ENCODE peak calls at places on chromosomes 11 and 22, in ten cellular contexts. T is psoas muscle; M is stimulated activated CD8-positive, alpha-beta memory T cell treated with anti-CD3 and anti-CD28 coated beads, Interleukin-15, amount 100 ng/mL, for 24 hours; G is stimulated activated CD4-positive, alpha-beta T cell treated with anti-CD3 and anti-CD28 coated beads, TNF-alpha, amount 100 ng/mL, for 1 hour; W is EL; Y is astrocyte of the spinal cord; R is lower leg skin; F is esophagus muscularis mucosa; O is naive thymus-derived CD4-positive, alpha-beta T cell; L is tibial artery. E is an unnamed sample.
A peak's percentile ranks its signal among the peaks of the same experiment; 100 is the strongest.

GRCh38 chr11:115581871-115582639 is 77.8 kb upstream of the CADM1 start:
- DNase-seq in T (no peak), M (no peak), G (no peak), W (no peak), Y (peak; percentile 6), R (no peak), F (no peak), O (no peak), L (no peak), E (no peak)

GRCh38 chr22:44463151-44463550 is 34.9 kb downstream of the RTL6 start:
- DNase-seq in T (no peak), M (no peak), G (no peak), W (no peak), Y (no peak), R (no peak), F (peak; percentile 84), O (no peak), L (no peak), E (no peak)

GRCh38 chr11:68149417-68149816 is 28.2 kb upstream of the CHKA start:
- DNase-seq in T (no peak), M (no peak), G (no peak), W (no peak), Y (no peak), R (no peak), F (no peak), O (no peak), L (no peak), E (no peak)

GRCh38 chr11:854601-855342 is 12.1 kb downstream of the TSPAN4 start:
- DNase-seq in T (no peak), M (no peak), G (no peak), W (no peak), Y (no peak), R (no peak), F (no peak), O (no peak), L (no peak), E (no peak)

GRCh38 chr11:9815486-9816136 is 151.7 kb downstream of the SWAP70 start:
- DNase-seq in T (no peak), M (no peak), G (no peak), W (peak; percentile 86), Y (peak; percentile 81), R (peak; percentile 52), F (no peak), O (no peak), L (no peak), E (no peak)

GRCh38 chr11:10414181-10414580 is 40.9 kb upstream of the AMPD3 start:
- DNase-seq in T (no peak), M (no peak), G (no peak), W (no peak), Y (no peak), R (no peak), F (peak; percentile 72), O (no peak), L (no peak), E (no peak)

GRCh38 chr22:29225422-29226090 is 19.9 kb downstream of the EMID1 start:
- DNase-seq in T (peak; percentile 72), M (no peak), G (no peak), W (peak; percentile 25), Y (no peak), R (peak; percentile 52), F (no peak), O (no peak), L (no peak), E (peak; percentile 73)

GRCh38 chr11:64341851-64342791 is 2.1 kb downstream of the CCDC88B start:
- DNase-seq in T (peak; percentile 91), M (peak; percentile 84), G (peak; percentile 80), W (peak; percentile 90), Y (peak; percentile 80), R (peak; percentile 84), F (peak; percentile 97), O (peak; percentile 90), L (peak; percentile 94), E (peak; percentile 95)

GRCh38 chr11:67438121-67438902 is 830 bp upstream of the PTPRCAP start:
- DNase-seq in T (no peak), M (no peak), G (peak; percentile 43), W (no peak), Y (no peak), R (no peak), F (no peak), O (peak; percentile 71), L (no peak), E (peak; percentile 29)

GRCh38 chr11:93736129-93736528 is 5.2 kb downstream of the TAF1D start:
- DNase-seq in T (no peak), M (no peak), G (no peak), W (peak; percentile 47), Y (no peak), R (no peak), F (no peak), O (no peak), L (no peak), E (no peak)

GRCh38 chr22:17974703-17975372 is 49.5 kb downstream of the MICAL3 start:
- DNase-seq in T (no peak), M (no peak), G (no peak), W (no peak), Y (no peak), R (no peak), F (no peak), O (no peak), L (no peak), E (no peak)

GRCh38 chr22:19644314-19645223 is 69.7 kb upstream of the SEPTIN5 start:
- DNase-seq in T (no peak), M (no peak), G (no peak), W (no peak), Y (no peak), R (no peak), F (no peak), O (no peak), L (peak; percentile 51), E (no peak)

GRCh38 chr22:46354993-46355305 is 19.4 kb downstream of the TRMU start:
- DNase-seq in T (no peak), M (no peak), G (no peak), W (no peak), Y (no peak), R (no peak), F (no peak), O (no peak), L (no peak), E (no peak)

GRCh38 chr11:8011981-8012444 is 24.9 kb downstream of the EIF3F start:
- DNase-seq in T (no peak), M (no peak), G (no peak), W (peak; percentile 96), Y (peak; percentile 88), R (no peak), F (peak; percentile 87), O (no peak), L (no peak), E (no peak)

GRCh38 chr11:66362481-66363147 is 8.9 kb downstream of the SLC29A2 start:
- DNase-seq in T (no peak), M (no peak), G (no peak), W (no peak), Y (no peak), R (no peak), F (no peak), O (no peak), L (no peak), E (no peak)

GRCh38 chr11:117931971-117932370 is 2.8 kb upstream of the TMPRSS13 start:
- DNase-seq in T (no peak), M (no peak), G (no peak), W (no peak), Y (no peak), R (no peak), F (no peak), O (no peak), L (peak; percentile 44), E (no peak)

GRCh38 chr11:101369835-101370234 is 214.0 kb downstream of the TRPC6 start:
- DNase-seq in T (no peak), M (no peak), G (no peak), W (no peak), Y (no peak), R (no peak), F (no peak), O (no peak), L (no peak), E (no peak)

GRCh38 chr11:93017821-93018690 is 48.6 kb downstream of the MTNR1B start:
- DNase-seq in T (no peak), M (no peak), G (no peak), W (peak; percentile 52), Y (peak; percentile 43), R (no peak), F (no peak), O (no peak), L (no peak), E (no peak)

GRCh38 chr11:107750313-107750712 is 38.5 kb upstream of the SLN start:
- DNase-seq in T (no peak), M (no peak), G (no peak), W (no peak), Y (no peak), R (no peak), F (peak; percentile 81), O (no peak), L (no peak), E (no peak)

GRCh38 chr22:36395922-36396321 is 8.2 kb upstream of the MYH9 start:
- DNase-seq in T (no peak), M (no peak), G (no peak), W (peak; percentile 77), Y (no peak), R (no peak), F (no peak), O (no peak), L (no peak), E (no peak)

GRCh38 chr22:30777589-30777988 is 82.9 kb downstream of the OSBP2 start:
- DNase-seq in T (no peak), M (no peak), G (no peak), W (no peak), Y (peak; percentile 6), R (no peak), F (no peak), O (no peak), L (no peak), E (no peak)

GRCh38 chr11:28962492-28962891 is 854.3 kb downstream of the METTL15 start:
- DNase-seq in T (no peak), M (no peak), G (no peak), W (peak; percentile 4), Y (no peak), R (no peak), F (no peak), O (no peak), L (no peak), E (no peak)

GRCh38 chr11:118921121-118921928 is 4.4 kb downstream of the BCL9L start:
- DNase-seq in T (peak; percentile 82), M (no peak), G (no peak), W (peak; percentile 84), Y (peak; percentile 70), R (peak; percentile 82), F (peak; percentile 96), O (peak; percentile 36), L (peak; percentile 95), E (no peak)

GRCh38 chr22:46598737-46599424 is 21.3 kb upstream of the GRAMD4 start:
- DNase-seq in T (peak; percentile 23), M (no peak), G (no peak), W (no peak), Y (no peak), R (no peak), F (no peak), O (no peak), L (no peak), E (no peak)

GRCh38 chr11:23723861-23724260 is 773.0 kb upstream of the LUZP2 start:
- DNase-seq in T (no peak), M (no peak), G (no peak), W (no peak), Y (no peak), R (no peak), F (no peak), O (no peak), L (no peak), E (no peak)

GRCh38 chr11:128521697-128522062 is 65.7 kb downstream of the ETS1 start:
- DNase-seq in T (no peak), M (no peak), G (no peak), W (no peak), Y (peak; percentile 39), R (no peak), F (no peak), O (no peak), L (no peak), E (no peak)

GRCh38 chr22:37139762-37140161 is 10.0 kb downstream of the IL2RB start:
- DNase-seq in T (no peak), M (no peak), G (no peak), W (no peak), Y (no peak), R (no peak), F (no peak), O (no peak), L (no peak), E (no peak)

GRCh38 chr11:88406871-88407270 is 69.3 kb upstream of the CTSC start:
- DNase-seq in T (no peak), M (no peak), G (no peak), W (no peak), Y (no peak), R (no peak), F (no peak), O (no peak), L (no peak), E (no peak)

E was measured in heart left ventricle.